ENCODE peak calls at places on chromosomes 4 and X, in four cellular contexts. One of them, this sample, is unnamed.

GRCh38 chrX:133812382-133812781 is 173.0 kb downstream of the GPC3 start:
- ATAC-seq in activated naive CD8-positive, alpha-beta T cell treated with anti-CD3 and anti-CD28 coated beads, Interleukin-2, amount 10 ng/mL, durations not matched to agents 7 days and 5 days: no peak
- ATAC-seq in sciatic nerve: no peak
- ATAC-seq in CD4-positive, CD25-positive, alpha-beta regulatory T cell: no peak
- ATAC-seq in this sample: no peak

GRCh38 chr4:159346681-159347080 is 243.8 kb downstream of the RAPGEF2 start:
- ATAC-seq in activated naive CD8-positive, alpha-beta T cell treated with anti-CD3 and anti-CD28 coated beads, Interleukin-2, amount 10 ng/mL, durations not matched to agents 7 days and 5 days: no peak
- ATAC-seq in sciatic nerve: no peak
- ATAC-seq in CD4-positive, CD25-positive, alpha-beta regulatory T cell: no peak
- ATAC-seq in this sample: no peak

GRCh38 chr4:67725132-67725531 is 24.2 kb upstream of the UBA6 start:
- ATAC-seq in activated naive CD8-positive, alpha-beta T cell treated with anti-CD3 and anti-CD28 coated beads, Interleukin-2, amount 10 ng/mL, durations not matched to agents 7 days and 5 days: no peak
- ATAC-seq in sciatic nerve: no peak
- ATAC-seq in CD4-positive, CD25-positive, alpha-beta regulatory T cell: no peak
- ATAC-seq in this sample: no peak

GRCh38 chr4:87975466-87975865 is at the start of gene SPP1:
- ATAC-seq in activated naive CD8-positive, alpha-beta T cell treated with anti-CD3 and anti-CD28 coated beads, Interleukin-2, amount 10 ng/mL, durations not matched to agents 7 days and 5 days: peak; percentile 69
- ATAC-seq in sciatic nerve: peak; percentile 61
- ATAC-seq in CD4-positive, CD25-positive, alpha-beta regulatory T cell: no peak
- ATAC-seq in this sample: peak; percentile 69

GRCh38 chrX:2430265-2430825 is 70.4 kb downstream of the DHRSX start:
- ATAC-seq in activated naive CD8-positive, alpha-beta T cell treated with anti-CD3 and anti-CD28 coated beads, Interleukin-2, amount 10 ng/mL, durations not matched to agents 7 days and 5 days: no peak
- ATAC-seq in sciatic nerve: no peak
- ATAC-seq in CD4-positive, CD25-positive, alpha-beta regulatory T cell: no peak
- ATAC-seq in this sample: no peak

GRCh38 chrX:42955349-42955748 is 177.4 kb upstream of the PPP1R2C start:
- ATAC-seq in activated naive CD8-positive, alpha-beta T cell treated with anti-CD3 and anti-CD28 coated beads, Interleukin-2, amount 10 ng/mL, durations not matched to agents 7 days and 5 days: no peak
- ATAC-seq in sciatic nerve: no peak
- ATAC-seq in CD4-positive, CD25-positive, alpha-beta regulatory T cell: no peak
- ATAC-seq in this sample: no peak

GRCh38 chr4:24559032-24559821 is 25.1 kb downstream of the DHX15 start:
- ATAC-seq in activated naive CD8-positive, alpha-beta T cell treated with anti-CD3 and anti-CD28 coated beads, Interleukin-2, amount 10 ng/mL, durations not matched to agents 7 days and 5 days: no peak
- ATAC-seq in sciatic nerve: no peak
- ATAC-seq in CD4-positive, CD25-positive, alpha-beta regulatory T cell: no peak
- ATAC-seq in this sample: peak; percentile 49

GRCh38 chr4:36237366-36238353 is 6.7 kb downstream of the ARAP2 start:
- ATAC-seq in activated naive CD8-positive, alpha-beta T cell treated with anti-CD3 and anti-CD28 coated beads, Interleukin-2, amount 10 ng/mL, durations not matched to agents 7 days and 5 days: peak; percentile 64
- ATAC-seq in sciatic nerve: no peak
- ATAC-seq in CD4-positive, CD25-positive, alpha-beta regulatory T cell: no peak
- ATAC-seq in this sample: no peak

GRCh38 chrX:41303013-41303412 is 30.9 kb upstream of the DDX3X start:
- ATAC-seq in activated naive CD8-positive, alpha-beta T cell treated with anti-CD3 and anti-CD28 coated beads, Interleukin-2, amount 10 ng/mL, durations not matched to agents 7 days and 5 days: no peak
- ATAC-seq in sciatic nerve: no peak
- ATAC-seq in CD4-positive, CD25-positive, alpha-beta regulatory T cell: no peak
- ATAC-seq in this sample: no peak

GRCh38 chr4:37453004-37453360 is 208.4 kb downstream of the NWD2 start:
- ATAC-seq in activated naive CD8-positive, alpha-beta T cell treated with anti-CD3 and anti-CD28 coated beads, Interleukin-2, amount 10 ng/mL, durations not matched to agents 7 days and 5 days: peak; percentile 55
- ATAC-seq in sciatic nerve: peak; percentile 85
- ATAC-seq in CD4-positive, CD25-positive, alpha-beta regulatory T cell: no peak
- ATAC-seq in this sample: peak; percentile 87

GRCh38 chr4:142719854-142720541 is 126.1 kb downstream of the INPP4B start:
- ATAC-seq in activated naive CD8-positive, alpha-beta T cell treated with anti-CD3 and anti-CD28 coated beads, Interleukin-2, amount 10 ng/mL, durations not matched to agents 7 days and 5 days: no peak
- ATAC-seq in sciatic nerve: no peak
- ATAC-seq in CD4-positive, CD25-positive, alpha-beta regulatory T cell: peak; percentile 75
- ATAC-seq in this sample: peak; percentile 57

GRCh38 chr4:147683172-147683571 is 791 bp downstream of the PRMT9 start:
- ATAC-seq in activated naive CD8-positive, alpha-beta T cell treated with anti-CD3 and anti-CD28 coated beads, Interleukin-2, amount 10 ng/mL, durations not matched to agents 7 days and 5 days: no peak
- ATAC-seq in sciatic nerve: peak; percentile 61
- ATAC-seq in CD4-positive, CD25-positive, alpha-beta regulatory T cell: no peak
- ATAC-seq in this sample: peak; percentile 58

GRCh38 chr4:109701566-109702399 is 1.5 kb downstream of the CASP6 start:
- ATAC-seq in activated naive CD8-positive, alpha-beta T cell treated with anti-CD3 and anti-CD28 coated beads, Interleukin-2, amount 10 ng/mL, durations not matched to agents 7 days and 5 days: no peak
- ATAC-seq in sciatic nerve: no peak
- ATAC-seq in CD4-positive, CD25-positive, alpha-beta regulatory T cell: no peak
- ATAC-seq in this sample: no peak

GRCh38 chr4:107709916-107710315 is 10.1 kb downstream of the PAPSS1 start:
- ATAC-seq in activated naive CD8-positive, alpha-beta T cell treated with anti-CD3 and anti-CD28 coated beads, Interleukin-2, amount 10 ng/mL, durations not matched to agents 7 days and 5 days: no peak
- ATAC-seq in sciatic nerve: no peak
- ATAC-seq in CD4-positive, CD25-positive, alpha-beta regulatory T cell: no peak
- ATAC-seq in this sample: no peak

GRCh38 chrX:70470850-70471289 is 26.2 kb downstream of the DLG3 start:
- ATAC-seq in activated naive CD8-positive, alpha-beta T cell treated with anti-CD3 and anti-CD28 coated beads, Interleukin-2, amount 10 ng/mL, durations not matched to agents 7 days and 5 days: peak; percentile 73
- ATAC-seq in sciatic nerve: no peak
- ATAC-seq in CD4-positive, CD25-positive, alpha-beta regulatory T cell: peak; percentile 44
- ATAC-seq in this sample: no peak

GRCh38 chr4:182325848-182326255 is 82.7 kb downstream of the TENM3 start:
- ATAC-seq in activated naive CD8-positive, alpha-beta T cell treated with anti-CD3 and anti-CD28 coated beads, Interleukin-2, amount 10 ng/mL, durations not matched to agents 7 days and 5 days: no peak
- ATAC-seq in sciatic nerve: no peak
- ATAC-seq in CD4-positive, CD25-positive, alpha-beta regulatory T cell: no peak
- ATAC-seq in this sample: peak; percentile 76

GRCh38 chr4:183919173-183919572 is 14.1 kb downstream of the STOX2 start:
- ATAC-seq in activated naive CD8-positive, alpha-beta T cell treated with anti-CD3 and anti-CD28 coated beads, Interleukin-2, amount 10 ng/mL, durations not matched to agents 7 days and 5 days: no peak
- ATAC-seq in sciatic nerve: peak; percentile 51
- ATAC-seq in CD4-positive, CD25-positive, alpha-beta regulatory T cell: no peak
- ATAC-seq in this sample: no peak

This sample was measured in SK-N-SH treated with all-trans-retinoic acid at 6 μM for 48 hours.